ENCODE peak calls at places on chromosomes 11 and 22, in six cellular contexts. G is body of pancreas, W is substantia nigra, Y is IMR-90, E is upper lobe of right lung, R is lower lobe of right lung. H is an unnamed sample.

GRCh38 chr11:130522284-130522961 is 74.0 kb downstream of the ADAMTS15 start:
- DNase-seq in G (peak), W (peak), Y (peak), E (peak), R (peak), H (peak)

GRCh38 chr11:77062924-77063323 is 3.8 kb upstream of the CAPN5 start:
- DNase-seq in G (no peak), W (no peak), Y (no peak), E (no peak), R (no peak), H (no peak)

GRCh38 chr22:27099896-27100295 is 442.5 kb downstream of the MIAT start:
- DNase-seq in G (no peak), W (no peak), Y (no peak), E (no peak), R (no peak), H (no peak)

GRCh38 chr22:46959369-46959768 is 196.9 kb downstream of the TBC1D22A start:
- DNase-seq in G (no peak), W (no peak), Y (no peak), E (no peak), R (no peak), H (no peak)

GRCh38 chr11:111707039-111707690 is 59.0 kb downstream of the PPP2R1B start:
- DNase-seq in G (peak), W (no peak), Y (peak), E (no peak), R (no peak), H (no peak)

GRCh38 chr11:10899542-10899830 is 41.6 kb upstream of the ZBED5 start:
- DNase-seq in G (no peak), W (no peak), Y (no peak), E (peak), R (peak), H (peak)

GRCh38 chr11:125592305-125593112 is at the start of gene STT3A:
- DNase-seq in G (peak), W (peak), Y (peak), E (peak), R (peak), H (peak)

GRCh38 chr11:10366568-10367331 is 61.9 kb downstream of the ADM start:
- DNase-seq in G (peak), W (peak), Y (peak), E (peak), R (peak), H (peak)

GRCh38 chr11:7609521-7609920 is 63.8 kb downstream of the CYB5R2 start:
- DNase-seq in G (no peak), W (no peak), Y (peak), E (no peak), R (no peak), H (no peak)

GRCh38 chr11:117613521-117613920 is 183.5 kb downstream of the DSCAML1 start:
- DNase-seq in G (no peak), W (no peak), Y (no peak), E (no peak), R (no peak), H (no peak)

DNA sequence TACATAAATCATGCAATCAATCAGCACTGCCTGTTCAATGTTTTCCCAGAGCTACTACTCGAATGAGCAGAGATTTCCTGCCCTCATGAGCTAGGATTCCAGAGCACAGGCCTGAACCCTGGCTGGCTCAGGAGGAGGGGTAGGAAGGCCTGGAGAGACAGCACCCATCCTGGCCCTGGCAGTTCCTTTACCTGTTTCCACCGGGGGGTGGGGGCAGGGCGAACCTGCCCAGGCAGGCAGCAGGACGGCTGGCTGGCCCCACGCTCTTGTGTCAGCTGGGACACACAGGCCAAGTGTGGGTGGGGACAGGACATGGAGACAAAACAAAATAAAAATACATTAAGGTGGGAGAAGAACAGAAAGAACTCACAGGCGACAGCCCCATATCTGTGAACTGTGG is 109.8 kb upstream of the BID start:
- DNase-seq in G (no peak), W (no peak), Y (no peak), E (no peak), R (no peak), H (no peak)
- H3K27ac ChIP-seq in G (no peak), W (no peak), Y (no peak), E (no peak), R (no peak), H (peak)

GRCh38 chr11:12009617-12010321 is 1.3 kb upstream of the DKK3 start:
- DNase-seq in G (no peak), W (no peak), Y (no peak), E (no peak), R (no peak), H (no peak)
- H3K27ac ChIP-seq in G (no peak), W (peak), Y (peak), E (no peak), R (no peak), H (no peak)

GRCh38 chr11:28232649-28233048 is 124.5 kb downstream of the METTL15 start:
- DNase-seq in G (no peak), W (no peak), Y (no peak), E (no peak), R (no peak), H (no peak)
- H3K27ac ChIP-seq in G (no peak), W (no peak), Y (no peak), E (no peak), R (no peak), H (no peak)

DNA sequence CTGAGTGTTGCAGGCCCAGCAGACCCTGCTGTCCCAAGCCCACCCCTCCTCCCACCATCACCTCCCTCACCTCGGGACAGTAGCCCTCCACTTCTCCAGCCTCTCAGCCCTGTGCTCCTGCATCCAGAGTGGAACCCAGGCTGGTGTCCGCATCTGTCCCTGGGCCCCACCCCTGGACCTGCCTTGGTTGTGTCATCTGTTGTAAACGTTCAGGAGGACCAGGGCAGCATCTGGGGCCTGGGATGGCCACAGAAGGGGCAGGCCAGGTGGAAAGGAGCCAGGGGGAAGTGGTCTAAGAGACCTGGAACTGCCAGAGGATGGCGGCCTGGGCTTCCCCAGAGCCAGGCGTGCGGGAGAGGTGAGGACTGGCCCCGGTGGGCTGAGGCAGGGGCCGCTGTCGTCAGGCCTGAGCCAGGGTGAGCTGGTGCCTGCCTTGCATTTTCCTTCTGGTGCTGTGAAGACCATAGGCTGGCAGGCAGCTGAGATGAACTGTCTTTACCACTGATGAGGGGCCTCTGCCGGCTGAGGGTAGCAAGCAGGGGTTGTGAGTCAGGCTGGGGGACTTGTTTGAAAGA is 26.1 kb upstream of the MGAT3 start:
- DNase-seq in G (no peak), W (no peak), Y (no peak), E (no peak), R (no peak), H (no peak)
- H3K27ac ChIP-seq in G (no peak), W (peak), Y (no peak), E (peak), R (peak), H (peak)

DNA sequence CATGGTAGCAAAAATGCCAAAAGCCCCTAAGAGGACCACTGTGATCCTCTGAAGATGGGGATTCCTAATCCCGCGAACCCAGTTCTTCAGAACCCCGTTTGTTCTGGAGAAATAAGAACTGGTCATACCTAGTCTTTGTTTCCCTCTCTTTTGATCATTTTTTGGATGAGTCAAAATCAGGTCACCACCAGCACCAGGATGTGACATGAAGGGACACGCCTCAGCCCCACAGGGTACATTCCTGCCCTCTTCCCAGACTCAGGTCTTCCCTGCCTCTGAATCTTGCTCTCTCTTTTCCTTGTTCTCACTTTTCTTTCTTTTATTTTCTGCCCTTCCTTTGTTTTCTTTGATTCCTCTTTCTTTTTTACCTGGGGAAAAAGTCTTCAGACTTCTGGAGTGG is 14.6 kb upstream of the ANO1 start:
- DNase-seq in G (no peak), W (no peak), Y (no peak), E (no peak), R (no peak), H (no peak)
- H3K27ac ChIP-seq in G (no peak), W (no peak), Y (no peak), E (no peak), R (no peak), H (no peak)

DNA sequence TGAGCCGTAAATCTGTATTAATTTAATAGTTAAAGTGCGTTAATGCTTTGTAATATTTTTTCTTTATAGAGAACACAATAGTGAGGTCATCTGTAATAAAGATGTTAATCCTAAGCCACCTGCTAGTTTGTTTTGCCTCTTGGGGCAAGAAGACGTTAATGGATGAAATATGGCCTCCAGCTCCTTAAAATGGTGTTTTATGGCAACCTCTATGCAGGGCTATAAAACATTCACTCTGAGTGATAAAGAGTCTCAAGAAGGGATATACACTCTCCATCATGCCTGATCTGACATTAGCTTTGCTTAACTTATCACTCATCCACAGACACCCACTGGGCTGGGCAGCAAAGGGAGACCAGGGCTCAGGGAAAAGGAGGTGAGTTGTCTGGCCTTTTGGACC is 256.1 kb downstream of the INSC start:
- DNase-seq in G (no peak), W (no peak), Y (no peak), E (no peak), R (no peak), H (no peak)
- H3K27ac ChIP-seq in G (no peak), W (no peak), Y (no peak), E (no peak), R (no peak), H (no peak)

DNA sequence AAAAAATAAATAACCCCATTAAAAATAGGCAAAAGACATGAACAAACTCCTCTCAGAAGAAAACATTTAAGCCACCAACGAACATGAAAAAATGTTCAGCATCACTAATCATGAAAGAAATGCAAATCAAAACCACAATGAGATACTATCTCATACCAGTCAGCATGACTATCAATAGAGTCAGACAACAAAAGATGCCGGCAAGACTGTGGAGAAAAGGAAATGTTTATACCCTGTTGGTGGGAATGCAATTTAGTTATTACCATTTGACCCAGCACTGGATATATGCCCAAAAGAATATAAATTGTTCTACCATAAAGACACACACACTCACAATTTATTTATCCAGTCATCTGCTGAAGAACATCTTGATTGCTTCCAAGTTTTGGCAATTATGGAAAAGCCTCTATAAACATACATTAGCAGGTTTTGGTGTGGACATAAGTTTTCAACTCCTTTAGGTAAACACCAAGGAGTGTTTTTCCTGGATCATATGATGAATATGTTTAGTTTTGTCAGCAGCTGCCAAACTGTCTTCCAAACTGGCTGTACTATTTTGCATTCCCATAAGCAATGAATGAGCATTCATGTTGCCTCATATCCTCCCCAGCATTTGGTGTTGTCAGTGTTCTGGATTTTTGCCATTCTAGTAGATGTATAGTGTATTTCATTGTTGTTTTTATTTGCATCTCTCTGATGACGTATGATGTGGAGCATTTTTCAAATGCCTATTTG is 28.0 kb downstream of the OR8D1 start:
- DNase-seq in G (no peak), W (no peak), Y (peak), E (no peak), R (no peak), H (no peak)
- H3K27ac ChIP-seq in G (no peak), W (no peak), Y (no peak), E (no peak), R (no peak), H (no peak)

GRCh38 chr11:12050911-12051667 is 42.7 kb upstream of the DKK3 start:
- DNase-seq in G (peak), W (no peak), Y (no peak), E (no peak), R (no peak), H (no peak)
- H3K27ac ChIP-seq in G (peak), W (no peak), Y (no peak), E (no peak), R (no peak), H (no peak)

GRCh38 chr22:48701296-48702030 is 1126.2 kb downstream of the BRD1 start:
- DNase-seq in G (no peak), W (no peak), Y (no peak), E (no peak), R (peak), H (peak)
- H3K27ac ChIP-seq in G (no peak), W (peak), Y (no peak), E (no peak), R (no peak), H (no peak)

H was measured in kidney.